ENCODE peak calls at places on chromosome 12, in nine cellular contexts. One of them, this sample, is unnamed.

GRCh38 chr12:66011731-66012130 is 118.8 kb downstream of the LLPH start:
- DNase-seq in retinal pigment epithelial cell: no peak
- DNase-seq in NCI-H1105: no peak
- DNase-seq in GM04504: no peak
- DNase-seq in KBM-7: no peak
- DNase-seq in NCI-H748 treated with DMSO at 0.1 percent for 48 hours: no peak
- DNase-seq in HTR-8/SVneo: no peak
- DNase-seq in RWPE1: no peak
- DNase-seq in NCI-H774: no peak
- DNase-seq in this sample: no peak

GRCh38 chr12:108784270-108784669 is 53.0 kb upstream of the CORO1C start:
- DNase-seq in retinal pigment epithelial cell: no peak
- DNase-seq in NCI-H1105: no peak
- DNase-seq in GM04504: no peak
- DNase-seq in KBM-7: no peak
- DNase-seq in NCI-H748 treated with DMSO at 0.1 percent for 48 hours: peak; percentile 13
- DNase-seq in HTR-8/SVneo: no peak
- DNase-seq in RWPE1: no peak
- DNase-seq in NCI-H774: peak; percentile 87
- DNase-seq in this sample: no peak

GRCh38 chr12:125518074-125518473 is 452.8 kb downstream of the AACS start:
- DNase-seq in retinal pigment epithelial cell: no peak
- DNase-seq in NCI-H1105: no peak
- DNase-seq in GM04504: no peak
- DNase-seq in KBM-7: peak; percentile 5
- DNase-seq in NCI-H748 treated with DMSO at 0.1 percent for 48 hours: no peak
- DNase-seq in HTR-8/SVneo: no peak
- DNase-seq in RWPE1: no peak
- DNase-seq in NCI-H774: no peak
- DNase-seq in this sample: no peak

GRCh38 chr12:69553626-69554248 is 31.5 kb upstream of the CCT2 start:
- DNase-seq in retinal pigment epithelial cell: peak; percentile 64
- DNase-seq in NCI-H1105: peak; percentile 83
- DNase-seq in GM04504: no peak
- DNase-seq in KBM-7: no peak
- DNase-seq in NCI-H748 treated with DMSO at 0.1 percent for 48 hours: peak; percentile 3
- DNase-seq in HTR-8/SVneo: peak; percentile 35
- DNase-seq in RWPE1: peak; percentile 58
- DNase-seq in NCI-H774: peak; percentile 25
- DNase-seq in this sample: no peak

GRCh38 chr12:122437656-122438121 is 15.2 kb upstream of the CLIP1 start:
- DNase-seq in retinal pigment epithelial cell: no peak
- DNase-seq in NCI-H1105: peak; percentile 66
- DNase-seq in GM04504: peak; percentile 63
- DNase-seq in KBM-7: no peak
- DNase-seq in NCI-H748 treated with DMSO at 0.1 percent for 48 hours: no peak
- DNase-seq in HTR-8/SVneo: no peak
- DNase-seq in RWPE1: peak; percentile 60
- DNase-seq in NCI-H774: no peak
- DNase-seq in this sample: no peak

GRCh38 chr12:131894981-131895639 is 688 bp downstream of the ULK1 start:
- DNase-seq in retinal pigment epithelial cell: no peak
- DNase-seq in NCI-H1105: no peak
- DNase-seq in GM04504: no peak
- DNase-seq in KBM-7: no peak
- DNase-seq in NCI-H748 treated with DMSO at 0.1 percent for 48 hours: no peak
- DNase-seq in HTR-8/SVneo: no peak
- DNase-seq in RWPE1: no peak
- DNase-seq in NCI-H774: no peak
- DNase-seq in this sample: no peak

GRCh38 chr12:27206801-27207502 is 37.1 kb upstream of the STK38L start:
- DNase-seq in retinal pigment epithelial cell: no peak
- DNase-seq in NCI-H1105: no peak
- DNase-seq in GM04504: no peak
- DNase-seq in KBM-7: no peak
- DNase-seq in NCI-H748 treated with DMSO at 0.1 percent for 48 hours: no peak
- DNase-seq in HTR-8/SVneo: no peak
- DNase-seq in RWPE1: no peak
- DNase-seq in NCI-H774: no peak
- DNase-seq in this sample: no peak

GRCh38 chr12:120115692-120116442 is 686 bp downstream of the RAB35 start:
- DNase-seq in retinal pigment epithelial cell: no peak
- DNase-seq in NCI-H1105: no peak
- DNase-seq in GM04504: no peak
- DNase-seq in KBM-7: no peak
- DNase-seq in NCI-H748 treated with DMSO at 0.1 percent for 48 hours: no peak
- DNase-seq in HTR-8/SVneo: peak; percentile 32
- DNase-seq in RWPE1: peak; percentile 41
- DNase-seq in NCI-H774: no peak
- DNase-seq in this sample: peak; percentile 17

GRCh38 chr12:57810450-57810849 is 8.1 kb downstream of the AVIL start:
- DNase-seq in retinal pigment epithelial cell: no peak
- DNase-seq in NCI-H1105: no peak
- DNase-seq in GM04504: no peak
- DNase-seq in KBM-7: peak; percentile 59
- DNase-seq in NCI-H748 treated with DMSO at 0.1 percent for 48 hours: no peak
- DNase-seq in HTR-8/SVneo: no peak
- DNase-seq in RWPE1: peak; percentile 69
- DNase-seq in NCI-H774: no peak
- DNase-seq in this sample: no peak

GRCh38 chr12:83945871-83946270 is 966.7 kb downstream of the SLC6A15 start:
- DNase-seq in retinal pigment epithelial cell: no peak
- DNase-seq in NCI-H1105: no peak
- DNase-seq in GM04504: peak; percentile 17
- DNase-seq in KBM-7: no peak
- DNase-seq in NCI-H748 treated with DMSO at 0.1 percent for 48 hours: peak; percentile 6
- DNase-seq in HTR-8/SVneo: no peak
- DNase-seq in RWPE1: peak; percentile 32
- DNase-seq in NCI-H774: no peak
- DNase-seq in this sample: peak; percentile 60